ENCODE peak calls at places on chromosomes 5 and 9, in six cellular contexts. A is sigmoid colon, E is breast epithelium, V is heart right ventricle, F is left ventricle myocardium inferior, O is body of pancreas. Y is an unnamed sample.

GRCh38 chr9:104009853-104010252 is 84.3 kb upstream of the SMC2 start:
- DNase-seq in O (no peak), F (no peak), V (no peak), E (no peak), A (no peak), Y (no peak)

GRCh38 chr9:12469084-12469483 is 224.1 kb upstream of the TYRP1 start:
- DNase-seq in F (no peak), E (no peak), V (no peak), O (no peak), A (no peak), Y (no peak)

GRCh38 chr9:114799925-114800324 is 5.9 kb downstream of the TNFSF15 start:
- DNase-seq in V (no peak), F (no peak), O (no peak), A (no peak), E (no peak), Y (no peak)

GRCh38 chr9:16410601-16411285 is 459.7 kb downstream of the BNC2 start:
- DNase-seq in F (no peak), O (no peak), E (no peak), A (no peak), V (no peak), Y (no peak)

GRCh38 chr5:161696992-161697391 is 11.5 kb downstream of the GABRA6 start:
- DNase-seq in E (no peak), V (no peak), F (no peak), O (no peak), A (no peak), Y (no peak)

GRCh38 chr9:89657765-89658164 is 53.0 kb downstream of the GADD45G start:
- DNase-seq in F (no peak), A (no peak), O (no peak), E (no peak), V (no peak), Y (no peak)

GRCh38 chr5:68315679-68316271 is 100.2 kb downstream of the PIK3R1 start:
- DNase-seq in A (no peak), F (no peak), O (no peak), V (no peak), E (no peak), Y (no peak)

GRCh38 chr9:136947955-136948510 is 3.0 kb downstream of the C8G start:
- DNase-seq in V (peak), A (peak), O (peak), F (peak), E (no peak), Y (peak)

GRCh38 chr5:79621056-79621455 is 8.8 kb downstream of the TENT2 start:
- DNase-seq in F (no peak), E (no peak), V (no peak), O (no peak), A (no peak), Y (no peak)

GRCh38 chr5:3325811-3326568 is 269.6 kb upstream of the IRX1 start:
- DNase-seq in O (no peak), V (no peak), A (no peak), E (no peak), F (no peak), Y (no peak)

GRCh38 chr9:69605406-69605805 is 66.8 kb downstream of the APBA1 start:
- DNase-seq in V (no peak), E (no peak), F (no peak), O (no peak), A (no peak), Y (no peak)

GRCh38 chr9:94802795-94803194 is 76.3 kb downstream of the AOPEP start:
- DNase-seq in A (no peak), F (no peak), E (no peak), V (no peak), O (no peak), Y (no peak)

GRCh38 chr5:150070277-150070638 is 16.1 kb downstream of the CSF1R start:
- DNase-seq in V (no peak), O (no peak), A (no peak), E (no peak), F (no peak), Y (no peak)

GRCh38 chr5:82421119-82421518 is 143.0 kb upstream of the RPS23 start:
- DNase-seq in A (no peak), O (no peak), V (no peak), F (no peak), E (no peak), Y (no peak)

GRCh38 chr5:120446068-120446492 is 18.0 kb upstream of the PRR16 start:
- DNase-seq in E (no peak), O (no peak), V (no peak), F (no peak), A (no peak), Y (no peak)

GRCh38 chr5:72441861-72442540 is 65.2 kb downstream of the ZNF366 start:
- DNase-seq in F (no peak), E (no peak), O (no peak), V (no peak), A (no peak), Y (no peak)

GRCh38 chr9:6811436-6811835 is 53.7 kb downstream of the KDM4C start:
- DNase-seq in O (no peak), F (no peak), V (no peak), A (no peak), E (no peak), Y (no peak)

GRCh38 chr9:90919883-90920282 is 118.3 kb downstream of the SYK start:
- DNase-seq in E (peak), F (peak), A (no peak), O (peak), V (peak), Y (peak)

GRCh38 chr5:22541037-22541436 is 312.1 kb downstream of the CDH12 start:
- DNase-seq in V (no peak), E (no peak), A (no peak), O (no peak), F (no peak), Y (no peak)

GRCh38 chr9:112971415-112971814 is 40.6 kb downstream of the ZNF883 start:
- DNase-seq in F (no peak), V (no peak), O (peak), E (no peak), A (no peak), Y (peak)

GRCh38 chr9:4849364-4849763 is 56.6 kb downstream of the RCL1 start:
- DNase-seq in F (no peak), V (no peak), E (no peak), O (no peak), A (no peak), Y (no peak)
- H3K27ac ChIP-seq in F (no peak), V (no peak), E (no peak), O (no peak), A (no peak), Y (peak)

GRCh38 chr5:63249960-63250359 is 671.3 kb downstream of the LRRC70 start:
- DNase-seq in V (no peak), O (no peak), E (no peak), F (no peak), A (no peak), Y (no peak)

GRCh38 chr5:63250939-63251338 is 672.3 kb downstream of the LRRC70 start:
- DNase-seq in V (no peak), F (no peak), A (no peak), O (no peak), E (no peak), Y (no peak)

GRCh38 chr5:63255609-63256008 is 677.0 kb downstream of the LRRC70 start:
- DNase-seq in F (no peak), E (no peak), O (no peak), A (no peak), V (no peak), Y (no peak)
- H3K27ac ChIP-seq in F (no peak), E (no peak), O (no peak), A (no peak), V (no peak), Y (no peak)

DNA sequence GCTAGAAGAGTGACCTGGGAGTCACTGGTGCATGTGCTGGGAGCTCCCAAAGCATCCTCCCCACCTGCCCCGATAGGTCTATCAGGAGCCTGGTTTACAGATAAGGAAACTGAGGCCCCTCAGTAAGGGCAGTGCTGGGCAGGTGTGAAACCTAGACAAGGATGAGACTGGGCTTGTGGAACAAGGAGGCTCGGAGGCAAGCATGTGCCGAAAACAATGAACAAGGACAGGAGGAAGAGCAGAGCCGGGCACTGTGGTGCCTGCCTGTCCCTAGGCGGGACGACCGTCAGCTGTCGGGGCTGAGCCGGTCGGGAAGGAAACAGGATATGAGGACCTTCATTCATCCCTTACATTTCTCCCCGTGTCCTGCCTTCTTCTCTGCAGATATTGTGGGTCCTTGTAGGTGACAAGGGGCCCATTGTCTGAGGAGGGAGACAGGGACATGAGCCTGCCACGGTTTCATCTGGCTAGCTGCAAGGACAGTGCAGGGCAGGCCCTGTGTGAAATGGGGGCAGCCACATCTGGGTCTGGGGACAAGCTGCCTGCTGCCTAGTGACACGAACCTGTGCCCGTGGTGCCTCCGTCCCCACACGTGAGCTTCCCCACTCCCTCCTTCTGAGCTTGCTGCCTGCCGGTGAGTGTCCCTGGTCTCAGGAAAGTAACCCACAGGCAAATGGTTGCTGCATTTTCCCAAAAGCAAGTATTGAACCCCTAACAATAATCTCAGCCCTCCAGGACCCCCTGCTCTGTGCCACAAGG is 18.6 kb downstream of the FGD3 start:
- DNase-seq in O (no peak), F (no peak), A (no peak), E (no peak), V (no peak), Y (no peak)
- H3K27ac ChIP-seq in O (peak), F (peak), A (no peak), E (peak), V (no peak), Y (no peak)

GRCh38 chr5:89435347-89435746 is 552.4 kb upstream of the MEF2C start:
- DNase-seq in E (no peak), O (no peak), F (no peak), V (no peak), A (no peak), Y (no peak)
- H3K27ac ChIP-seq in E (no peak), O (no peak), F (no peak), V (no peak), A (no peak), Y (no peak)

DNA sequence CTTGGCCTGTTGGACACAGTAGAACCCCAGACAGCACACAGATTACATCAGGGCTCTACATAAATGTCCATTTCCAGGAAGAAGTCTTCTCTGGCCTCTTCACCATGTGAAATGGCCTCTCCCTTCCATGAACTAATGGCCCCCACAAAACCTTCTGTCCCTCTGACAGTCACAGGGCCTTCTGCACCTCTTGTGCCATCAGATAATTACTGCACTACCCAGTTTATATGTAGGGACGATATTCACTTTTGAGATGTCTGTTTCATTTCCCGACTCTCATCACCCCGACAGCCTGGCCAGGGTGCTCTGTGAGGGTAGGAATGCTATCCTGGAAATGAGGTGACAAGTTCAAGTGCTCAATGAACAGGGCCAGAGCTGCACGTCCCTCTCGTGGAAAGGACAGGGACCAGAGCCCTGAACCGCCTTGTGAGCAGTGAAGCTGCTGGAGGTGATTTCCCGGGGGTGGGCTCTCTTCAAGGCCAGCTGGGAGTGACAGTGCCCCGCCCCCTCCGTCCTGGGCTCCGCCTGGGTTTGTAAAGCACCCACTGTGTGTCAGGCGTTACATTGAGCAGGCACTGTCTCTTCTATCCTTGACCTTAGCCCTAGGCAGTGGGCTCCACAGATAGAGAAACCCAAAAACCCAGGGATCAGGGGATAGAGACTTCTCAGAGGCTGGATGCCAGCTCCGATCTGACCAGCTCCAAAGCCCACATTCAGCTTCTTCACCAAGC is 3.1 kb upstream of the FAM78A start:
- DNase-seq in A (no peak), F (peak), O (no peak), V (no peak), E (no peak), Y (no peak)
- H3K27ac ChIP-seq in A (no peak), F (peak), O (no peak), V (peak), E (no peak), Y (no peak)

GRCh38 chr5:126812199-126812570 is 35.2 kb downstream of the LMNB1 start:
- DNase-seq in E (no peak), A (no peak), F (no peak), O (no peak), V (no peak), Y (no peak)
- H3K27ac ChIP-seq in E (no peak), A (no peak), F (no peak), O (no peak), V (no peak), Y (no peak)

GRCh38 chr5:67301285-67301904 is 104.8 kb upstream of the CD180 start:
- DNase-seq in E (peak), O (peak), A (peak), F (peak), V (peak), Y (peak)
- H3K27ac ChIP-seq in E (peak), O (no peak), A (peak), F (peak), V (peak), Y (peak)

DNA sequence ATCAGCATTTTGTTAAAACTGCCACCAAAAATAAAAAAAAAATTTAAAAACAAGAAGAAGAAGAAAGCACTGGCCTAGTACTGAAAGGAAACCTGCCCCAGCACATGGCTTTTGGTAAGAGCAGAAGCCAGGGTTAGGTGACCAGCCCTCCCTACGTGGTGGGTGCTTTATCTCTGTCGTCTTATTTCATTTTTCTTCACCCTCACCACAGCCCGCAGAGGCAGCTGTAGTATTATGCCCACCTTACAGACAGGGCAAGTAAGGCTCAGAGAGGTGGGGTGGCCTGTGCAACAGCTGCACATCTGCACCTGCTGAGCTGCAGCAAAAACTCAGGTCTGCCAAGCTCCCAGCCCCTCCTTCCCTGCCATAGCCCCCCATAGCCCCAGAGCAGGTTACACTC is 140.8 kb upstream of the LMX1B start:
- DNase-seq in O (no peak), V (no peak), F (no peak), E (no peak), A (no peak), Y (no peak)
- H3K27ac ChIP-seq in O (no peak), V (no peak), F (no peak), E (no peak), A (no peak), Y (no peak)

DNA sequence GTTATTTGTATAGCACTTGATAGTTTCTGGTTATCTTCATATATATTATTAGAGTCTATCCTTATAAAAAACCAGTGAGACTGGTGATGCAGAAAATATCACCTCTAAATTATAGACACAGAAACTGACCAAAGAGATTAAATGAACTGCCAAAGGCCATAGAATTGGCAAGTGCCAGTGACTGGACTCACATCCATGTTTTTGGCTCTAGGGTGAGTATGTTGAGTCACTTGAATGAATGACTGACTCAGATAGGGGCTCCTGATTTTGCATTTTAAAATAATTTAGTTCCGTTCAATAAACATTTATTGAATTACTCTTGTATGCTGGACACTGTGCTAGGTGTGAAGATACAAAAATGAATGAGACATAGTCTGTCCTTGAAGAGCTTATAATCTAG is 70.7 kb downstream of the NR2F1 start:
- DNase-seq in F (no peak), A (no peak), V (no peak), E (no peak), O (no peak), Y (no peak)
- H3K27ac ChIP-seq in F (no peak), A (no peak), V (no peak), E (no peak), O (no peak), Y (no peak)

GRCh38 chr9:127418037-127418471 is 6.1 kb upstream of the ZNF79 start:
- DNase-seq in E (no peak), A (no peak), F (no peak), O (peak), V (no peak), Y (peak)
- H3K27ac ChIP-seq in E (peak), A (no peak), F (no peak), O (no peak), V (no peak), Y (no peak)

Y was measured in testis.